ENCODE peak calls at places on chromosome 7, in nine cellular contexts. S is breast epithelium, E is iPS DF 6.9, K is thoracic aorta, Y is pancreas, O is thyroid gland, A is small intestine, Z is body of pancreas, J is left ventricle myocardium inferior. P is an unnamed sample. For H3K9me3 and H3K4me1, the result is how much of the 10 kb centered on the place peaks cover.

GRCh38 chr7:22864301-22864700 is 41.7 kb upstream of the TOMM7 start:
- DNase-seq in S (no peak), E (no peak), K (no peak), Y (no peak), O (no peak), A (no peak), Z (no peak), J (no peak), P (no peak)

GRCh38 chr7:23135765-23136164 is 30.2 kb downstream of the KLHL7 start:
- DNase-seq in S (no peak), E (no peak), K (no peak), Y (no peak), O (no peak), A (no peak), Z (no peak), J (no peak), P (no peak)

GRCh38 chr7:2109936-2110585 is 122.7 kb downstream of the MAD1L1 start:
- DNase-seq in S (no peak), E (no peak), K (no peak), Y (no peak), O (no peak), A (peak), Z (peak), J (no peak), P (peak)

GRCh38 chr7:24896031-24896433 is 83.9 kb downstream of the OSBPL3 start:
- DNase-seq in S (no peak), E (no peak), K (no peak), Y (no peak), O (no peak), A (no peak), Z (no peak), J (no peak), P (no peak)

GRCh38 chr7:27955596-27955995 is 215.6 kb downstream of the TAX1BP1 start:
- DNase-seq in S (no peak), E (no peak), K (no peak), Y (no peak), O (no peak), A (no peak), Z (no peak), J (no peak), P (no peak)

GRCh38 chr7:102069913-102070629 is 216.6 kb upstream of the SH2B2 start:
- DNase-seq in S (peak), E (no peak), K (no peak), Y (no peak), O (no peak), A (no peak), Z (no peak), J (no peak), P (no peak)

GRCh38 chr7:38222481-38223096 is 44.5 kb downstream of the STARD3NL start:
- DNase-seq in S (no peak), E (peak), K (no peak), Y (no peak), O (no peak), A (peak), Z (peak), J (no peak), P (peak)

GRCh38 chr7:2530076-2530967 is 10.7 kb downstream of the LFNG start:
- DNase-seq in S (no peak), E (no peak), K (no peak), Y (peak), O (no peak), A (peak), Z (peak), J (peak), P (no peak)

GRCh38 chr7:8365499-8366110 is 67.8 kb upstream of the NXPH1 start:
- DNase-seq in S (no peak), E (no peak), K (no peak), Y (no peak), O (no peak), A (peak), Z (no peak), J (no peak), P (peak)

GRCh38 chr7:5553298-5553877 is 129.8 kb upstream of the TNRC18 start:
- DNase-seq in S (no peak), E (no peak), K (no peak), Y (no peak), O (no peak), A (peak), Z (no peak), J (no peak), P (no peak)

GRCh38 chr7:143906895-143907294 is 4.9 kb upstream of the TCAF1 start:
- DNase-seq in S (no peak), E (no peak), K (no peak), Y (no peak), O (no peak), A (no peak), Z (no peak), J (no peak), P (no peak)

GRCh38 chr7:31526882-31527281 is 13.0 kb downstream of the ITPRID1 start:
- DNase-seq in S (no peak), E (no peak), K (no peak), Y (no peak), O (no peak), A (peak), Z (no peak), J (no peak), P (no peak)

GRCh38 chr7:137009404-137009803 is 141.0 kb downstream of the CHRM2 start:
- DNase-seq in S (no peak), E (no peak), K (no peak), Y (no peak), O (no peak), A (no peak), Z (no peak), J (no peak), P (no peak)

GRCh38 chr7:151758994-151759540 is 117.8 kb downstream of the PRKAG2 start:
- DNase-seq in S (no peak), E (no peak), K (no peak), Y (no peak), O (no peak), A (no peak), Z (no peak), J (no peak), P (no peak)

GRCh38 chr7:77651544-77652162 is 44.6 kb upstream of the RSBN1L start:
- DNase-seq in S (no peak), E (peak), K (no peak), Y (no peak), O (no peak), A (peak), Z (peak), J (no peak), P (peak)

GRCh38 chr7:38825721-38826440 is 83.1 kb downstream of the VPS41 start:
- DNase-seq in S (no peak), E (no peak), K (no peak), Y (no peak), O (no peak), A (no peak), Z (no peak), J (no peak), P (no peak)

GRCh38 chr7:138460176-138460648 is at the start of gene TRIM24:
- DNase-seq in S (peak), E (no peak), K (peak), Y (peak), O (peak), A (no peak), Z (peak), J (peak), P (peak)

GRCh38 chr7:98621573-98622482 is 4.7 kb downstream of the NPTX2 start:
- DNase-seq in S (no peak), E (no peak), K (no peak), Y (no peak), O (no peak), A (no peak), Z (no peak), J (no peak), P (peak)

GRCh38 chr7:82234457-82235049 is 209.0 kb downstream of the CACNA2D1 start:
- DNase-seq in S (no peak), E (no peak), K (no peak), Y (no peak), O (no peak), A (peak), Z (no peak), J (no peak), P (peak)

GRCh38 chr7:12570529-12571461 is at the start of gene SCIN:
- DNase-seq in S (no peak), E (peak), K (no peak), Y (peak), O (peak), A (peak), Z (peak), J (peak), P (peak)

GRCh38 chr7:36391436-36392198 is 2.0 kb downstream of the ANLN start:
- DNase-seq in S (no peak), E (no peak), K (no peak), Y (no peak), O (no peak), A (peak), Z (no peak), J (no peak), P (no peak)

GRCh38 chr7:37546677-37547076 is 98.0 kb upstream of the ELMO1 start:
- DNase-seq in S (no peak), E (no peak), K (no peak), Y (no peak), O (no peak), A (no peak), Z (no peak), J (no peak), P (no peak)

GRCh38 chr7:141300816-141301215 is 227.0 kb downstream of the TMEM178B start:
- DNase-seq in S (no peak), E (no peak), K (no peak), Y (no peak), O (peak), A (no peak), Z (no peak), J (no peak), P (no peak)

GRCh38 chr7:106345421-106346166 is 60.8 kb upstream of the NAMPT start:
- DNase-seq in S (no peak), E (no peak), K (no peak), Y (no peak), O (no peak), A (no peak), Z (no peak), J (no peak), P (no peak)

GRCh38 chr7:48634116-48634632 is 290.2 kb upstream of the CDC14C start:
- DNase-seq in S (no peak), E (no peak), K (no peak), Y (no peak), O (no peak), A (no peak), Z (no peak), J (no peak), P (no peak)

GRCh38 chr7:55733584-55733983 is 129.0 kb downstream of the SEPTIN14 start:
- DNase-seq in S (no peak), E (no peak), K (no peak), Y (no peak), O (no peak), A (no peak), Z (no peak), J (no peak), P (peak)

GRCh38 chr7:155861480-155861868 is 49.2 kb upstream of the SHH start:
- DNase-seq in S (no peak), E (no peak), K (no peak), Y (no peak), O (no peak), A (no peak), Z (no peak), J (no peak), P (no peak)

GRCh38 chr7:93923291-93923690 is 1.8 kb downstream of the GNG11 start:
- DNase-seq in S (no peak), E (no peak), K (no peak), Y (no peak), O (no peak), A (no peak), Z (no peak), J (no peak), P (no peak)

GRCh38 chr7:2734761-2735571 is 47.0 kb downstream of the AMZ1 start:
- DNase-seq in S (no peak), E (no peak), K (no peak), Y (no peak), O (no peak), A (no peak), Z (peak), J (peak), P (peak)

GRCh38 chr7:28980504-28981281 is 22.6 kb upstream of the TRIL start:
- DNase-seq in S (no peak), E (no peak), K (no peak), Y (no peak), O (no peak), A (no peak), Z (no peak), J (no peak), P (peak)

GRCh38 chr7:28973591-28973990 is 15.5 kb upstream of the TRIL start:
- DNase-seq in S (no peak), E (no peak), K (no peak), Y (no peak), O (no peak), A (no peak), Z (no peak), J (no peak), P (no peak)

GRCh38 chr7:28979791-28980190 is 21.7 kb upstream of the TRIL start:
- DNase-seq in S (no peak), E (no peak), K (no peak), Y (no peak), O (no peak), A (no peak), Z (no peak), J (peak), P (no peak)

GRCh38 chr7:28977881-28978280 is 19.8 kb upstream of the TRIL start:
- DNase-seq in S (no peak), E (no peak), K (no peak), Y (no peak), O (no peak), A (no peak), Z (no peak), J (no peak), P (no peak)

DNA sequence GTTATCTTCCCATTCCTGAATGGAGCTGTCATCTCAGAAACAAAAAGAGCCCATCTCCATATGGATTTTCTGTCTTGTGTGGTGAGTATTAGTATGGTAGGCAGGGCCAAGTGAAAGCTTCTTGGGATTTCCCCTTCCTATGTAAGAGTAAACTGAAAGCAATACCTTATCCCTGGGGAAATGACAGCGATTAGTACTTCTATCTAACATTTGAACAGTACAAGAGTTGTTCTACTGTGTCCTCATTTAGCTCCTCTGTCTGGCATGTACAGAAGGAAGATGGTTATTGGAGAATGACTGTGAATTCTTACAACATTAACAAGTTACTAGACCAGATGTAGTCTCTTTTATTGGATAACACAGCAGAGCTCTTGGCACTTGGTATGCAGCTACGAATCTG is 17.9 kb upstream of the TRIL start:
- DNase-seq in S (no peak), E (no peak), K (no peak), Y (no peak), O (no peak), A (no peak), Z (no peak), J (no peak), P (no peak)
- H3K9me3 ChIP-seq in S (under half), E (under half), K (under half), Y (under half), O (under half), A (under half), Z (under half), J (under half), P (under half)

GRCh38 chr7:112882506-112882905 is 92.3 kb upstream of the TMEM168 start:
- DNase-seq in S (no peak), E (no peak), K (no peak), Y (no peak), O (no peak), A (no peak), Z (no peak), J (no peak), P (no peak)
- H3K4me1 ChIP-seq in S (under half), E (under half), K (under half), Y (under half), O (under half), A (under half), Z (under half), J (under half), P (under half)

GRCh38 chr7:146414872-146415271 is 298.3 kb downstream of the CNTNAP2 start:
- DNase-seq in S (no peak), E (no peak), K (no peak), Y (no peak), O (no peak), A (no peak), Z (no peak), J (no peak), P (no peak)

GRCh38 chr7:146411975-146412374 is 295.4 kb downstream of the CNTNAP2 start:
- DNase-seq in S (no peak), E (no peak), K (no peak), Y (no peak), O (no peak), A (no peak), Z (no peak), J (no peak), P (no peak)

DNA sequence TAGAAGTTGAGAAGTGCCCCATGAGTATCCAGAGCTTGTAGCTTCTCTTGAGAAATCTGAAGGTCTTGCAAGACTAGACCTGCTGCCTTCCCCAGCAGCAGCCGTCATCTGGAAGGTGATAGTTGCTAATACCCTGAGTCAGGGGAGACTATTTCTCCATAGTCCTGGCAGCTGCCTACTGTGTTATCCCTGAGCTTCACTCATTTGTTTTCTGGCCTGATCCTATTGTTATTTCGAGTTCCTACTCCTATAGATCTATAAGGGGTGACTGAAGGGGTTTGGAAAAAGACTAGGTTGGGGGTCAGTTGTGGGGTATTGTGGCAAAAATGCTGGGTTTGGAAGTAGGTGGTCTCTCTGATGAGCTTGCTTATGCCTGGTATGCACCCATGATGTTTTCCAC is 297.8 kb downstream of the CNTNAP2 start:
- DNase-seq in S (no peak), E (no peak), K (no peak), Y (no peak), O (no peak), A (no peak), Z (no peak), J (no peak), P (no peak)
- H3K9me3 ChIP-seq in S (under half), E (under half), K (under half), Y (under half), O (under half), A (under half), Z (under half), J (under half), P (under half)

GRCh38 chr7:50664937-50665336 is 99.7 kb upstream of the DDC start:
- DNase-seq in S (no peak), E (no peak), K (no peak), Y (no peak), O (no peak), A (no peak), Z (no peak), J (no peak), P (no peak)
- H3K4me1 ChIP-seq in S (under half), E (under half), K (half or more), Y (under half), O (half or more), A (under half), Z (half or more), J (half or more), P (under half)

GRCh38 chr7:40622830-40623507 is 488.2 kb downstream of the SUGCT start:
- DNase-seq in S (no peak), E (no peak), K (no peak), Y (no peak), O (no peak), A (peak), Z (no peak), J (no peak), P (no peak)
- H3K9me3 ChIP-seq in S (under half), E (under half), K (under half), Y (under half), O (under half), A (under half), Z (under half), J (under half), P (under half)

DNA sequence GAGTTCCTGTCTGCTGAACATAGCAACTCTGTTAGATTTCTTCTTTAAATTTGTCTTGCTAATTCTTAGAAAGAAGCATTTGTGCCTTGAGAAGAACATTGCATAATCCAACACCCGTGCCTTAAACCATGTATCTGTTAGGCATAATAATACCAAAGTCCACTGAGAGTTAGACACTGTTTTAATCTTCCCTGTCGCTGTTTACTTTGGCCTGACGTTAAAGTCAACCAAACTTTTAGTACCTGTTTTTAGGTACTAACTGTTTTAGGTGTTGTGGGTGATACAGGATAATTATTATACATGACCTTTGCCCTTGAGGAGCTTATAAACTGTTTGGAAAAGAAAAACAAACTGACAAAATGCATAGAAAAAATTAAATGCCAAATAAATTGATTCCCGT is 43.6 kb downstream of the KLHDC10 start:
- DNase-seq in S (no peak), E (no peak), K (no peak), Y (no peak), O (no peak), A (peak), Z (no peak), J (no peak), P (no peak)
- H3K4me1 ChIP-seq in S (under half), E (under half), K (under half), Y (under half), O (under half), A (under half), Z (under half), J (under half), P (under half)

GRCh38 chr7:96055717-96056116 is 266.2 kb downstream of the SLC25A13 start:
- DNase-seq in S (no peak), E (no peak), K (no peak), Y (no peak), O (no peak), A (no peak), Z (no peak), J (no peak), P (no peak)

GRCh38 chr7:96052860-96053452 is 268.9 kb downstream of the SLC25A13 start:
- DNase-seq in S (no peak), E (no peak), K (no peak), Y (no peak), O (no peak), A (no peak), Z (no peak), J (no peak), P (no peak)

DNA sequence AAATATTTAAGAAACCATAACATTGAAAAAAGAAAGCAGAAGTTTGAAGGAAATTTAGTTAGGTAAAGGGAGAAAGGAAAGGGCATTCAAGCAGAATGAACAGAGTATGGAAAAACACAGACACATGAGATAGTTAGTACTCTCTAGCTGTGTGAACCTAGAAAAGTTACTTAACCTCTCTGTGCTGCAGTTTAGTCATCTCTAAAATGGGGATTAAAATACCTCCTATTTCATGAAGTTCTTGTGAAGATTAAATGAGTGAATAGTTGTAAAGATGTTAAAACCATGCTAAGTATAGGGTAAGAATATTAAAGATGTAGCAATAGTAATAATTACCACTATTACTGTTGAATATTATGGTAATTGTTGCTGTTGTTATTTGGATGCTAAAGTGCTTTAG is 269.6 kb downstream of the SLC25A13 start:
- DNase-seq in S (no peak), E (no peak), K (no peak), Y (no peak), O (no peak), A (no peak), Z (no peak), J (no peak), P (no peak)
- H3K9me3 ChIP-seq in S (under half), E (under half), K (under half), Y (under half), O (under half), A (under half), Z (under half), J (under half), P (under half)

DNA sequence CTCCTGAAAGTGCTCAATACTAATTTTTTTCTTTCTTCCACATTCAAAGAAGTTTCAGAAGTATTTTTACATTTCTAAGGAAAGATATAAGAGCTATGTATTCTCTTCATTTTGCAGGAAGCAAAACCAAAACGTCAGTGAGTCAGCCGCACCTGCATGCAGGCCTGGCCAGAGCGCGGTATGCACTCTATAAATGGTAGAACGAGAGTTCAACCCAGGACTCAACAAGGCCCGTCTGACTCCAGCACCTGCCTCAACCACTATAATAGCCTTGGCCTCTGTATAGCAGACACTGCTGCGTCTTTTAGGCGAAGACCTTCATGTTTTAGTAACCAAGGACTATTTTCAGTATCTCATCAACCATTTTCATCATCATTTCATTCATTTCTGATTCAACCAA is 113.2 kb downstream of the KMT2E start:
- DNase-seq in S (no peak), E (no peak), K (no peak), Y (no peak), O (no peak), A (no peak), Z (no peak), J (no peak), P (no peak)
- H3K4me1 ChIP-seq in S (under half), E (under half), K (under half), Y (under half), O (under half), A (under half), Z (under half), J (under half), P (under half)